ENCODE peak calls at places on chromosome 13, in five cellular contexts. T is suprapubic skin; A is GM06990; W is tibial artery; X is stimulated activated CD8-positive, alpha-beta memory T cell treated with anti-CD3 and anti-CD28 coated beads, Interleukin-2, amount 100 ng/mL, for 48 hours. N is an unnamed sample.

GRCh38 chr13:72205773-72206172 is 338.8 kb upstream of the DACH1 start:
- DNase-seq in T (no peak), A (no peak), W (no peak), X (no peak), N (no peak)

GRCh38 chr13:42832341-42833153 is 51.2 kb downstream of the FAM216B start:
- DNase-seq in T (no peak), A (no peak), W (no peak), X (no peak), N (no peak)

GRCh38 chr13:48234652-48235099 is 1.7 kb downstream of the ITM2B start:
- DNase-seq in T (no peak), A (no peak), W (no peak), X (no peak), N (no peak)

GRCh38 chr13:36919833-36920611 is at the start of gene SMAD9:
- DNase-seq in T (no peak), A (no peak), W (peak), X (no peak), N (peak)

GRCh38 chr13:107450931-107451330 is 764.4 kb downstream of the LIG4 start:
- DNase-seq in T (no peak), A (no peak), W (no peak), X (no peak), N (no peak)

GRCh38 chr13:97295279-97296182 is 73.4 kb downstream of the MBNL2 start:
- DNase-seq in T (no peak), A (no peak), W (no peak), X (no peak), N (no peak)

GRCh38 chr13:102769679-102770078 is 3.9 kb downstream of the TEX30 start:
- DNase-seq in T (no peak), A (no peak), W (no peak), X (no peak), N (no peak)

GRCh38 chr13:28384789-28385188 is 110.1 kb downstream of the FLT1 start:
- DNase-seq in T (no peak), A (no peak), W (no peak), X (no peak), N (no peak)

GRCh38 chr13:44894001-44894770 is 95.1 kb downstream of the NUFIP1 start:
- DNase-seq in T (no peak), A (no peak), W (no peak), X (no peak), N (no peak)

GRCh38 chr13:36850790-36851438 is 31.9 kb downstream of the RFXAP start:
- DNase-seq in T (no peak), A (no peak), W (no peak), X (peak), N (peak)

GRCh38 chr13:24995225-24995804 is 100.6 kb upstream of the PABPC3 start:
- DNase-seq in T (no peak), A (no peak), W (no peak), X (peak), N (peak)

GRCh38 chr13:38875186-38875875 is 115.3 kb downstream of the STOML3 start:
- DNase-seq in T (no peak), A (no peak), W (no peak), X (no peak), N (no peak)

GRCh38 chr13:80399340-80400163 is 58.6 kb upstream of the SPRY2 start:
- DNase-seq in T (no peak), A (no peak), W (no peak), X (no peak), N (no peak)

GRCh38 chr13:43305416-43305815 is 282.0 kb downstream of the DNAJC15 start:
- DNase-seq in T (no peak), A (no peak), W (no peak), X (no peak), N (no peak)

GRCh38 chr13:21176982-21177284 is 475 bp downstream of the MRPL57 start:
- DNase-seq in T (no peak), A (no peak), W (no peak), X (no peak), N (no peak)

GRCh38 chr13:49097374-49097773 is 121.7 kb downstream of the FNDC3A start:
- DNase-seq in T (no peak), A (no peak), W (no peak), X (no peak), N (no peak)

GRCh38 chr13:107461751-107462150 is 753.6 kb downstream of the LIG4 start:
- DNase-seq in T (no peak), A (no peak), W (no peak), X (no peak), N (no peak)

GRCh38 chr13:113981611-113982295 is 7.9 kb upstream of the C13orf46 start:
- DNase-seq in T (no peak), A (no peak), W (peak), X (no peak), N (no peak)

GRCh38 chr13:110400786-110401533 is 93.9 kb downstream of the COL4A2 start:
- DNase-seq in T (no peak), A (no peak), W (no peak), X (no peak), N (no peak)

GRCh38 chr13:27005976-27006518 is 165.6 kb downstream of the USP12 start:
- DNase-seq in T (peak), A (no peak), W (no peak), X (no peak), N (no peak)

GRCh38 chr13:112576191-112576590 is 11.8 kb downstream of the TUBGCP3 start:
- DNase-seq in T (no peak), A (no peak), W (no peak), X (no peak), N (peak)

GRCh38 chr13:109113427-109113826 is 484.0 kb downstream of the MYO16 start:
- DNase-seq in T (no peak), A (no peak), W (no peak), X (no peak), N (no peak)

GRCh38 chr13:92175330-92175729 is 776.9 kb downstream of the GPC5 start:
- DNase-seq in T (no peak), A (no peak), W (no peak), X (no peak), N (no peak)

GRCh38 chr13:50127017-50127725 is 111.9 kb downstream of the KCNRG start:
- DNase-seq in T (peak), A (peak), W (peak), X (no peak), N (no peak)

GRCh38 chr13:51000576-51001260 is 91.1 kb downstream of the RNASEH2B start:
- DNase-seq in T (no peak), A (no peak), W (no peak), X (no peak), N (no peak)

N was measured in NCI-H187.